ENCODE peak calls at places on chromosomes 5 and 9, in five cellular contexts. H is thyroid gland, K is tibial nerve, J is testis, I is uterus. D is an unnamed sample.

GRCh38 chr9:74609671-74610416 is 112.7 kb downstream of the RORB start:
- DNase-seq in K (no peak), J (no peak), I (no peak), H (no peak), D (no peak)

GRCh38 chr5:107809201-107810034 is 138.7 kb upstream of the EFNA5 start:
- DNase-seq in J (no peak), I (no peak), H (no peak), K (no peak), D (no peak)

GRCh38 chr5:65041296-65042158 is 272.8 kb downstream of the CWC27 start:
- DNase-seq in H (no peak), K (no peak), J (no peak), I (no peak), D (no peak)

GRCh38 chr5:112142769-112143270 is 276.3 kb downstream of the EPB41L4A start:
- DNase-seq in I (no peak), H (peak), J (no peak), K (no peak), D (no peak)

GRCh38 chr5:121497176-121497575 is 354.5 kb upstream of the FTMT start:
- DNase-seq in H (no peak), J (no peak), K (no peak), I (no peak), D (no peak)

GRCh38 chr5:132591140-132591539 is 34.4 kb downstream of the RAD50 start:
- DNase-seq in H (no peak), K (no peak), I (no peak), J (no peak), D (peak)

GRCh38 chr5:3099954-3100353 is 348.5 kb upstream of the IRX2 start:
- DNase-seq in I (no peak), K (no peak), J (no peak), H (no peak), D (no peak)

GRCh38 chr9:124262596-124263045 is 4.9 kb downstream of the NEK6 start:
- DNase-seq in H (no peak), I (no peak), K (no peak), J (no peak), D (no peak)

GRCh38 chr5:109668668-109669422 is 20.9 kb upstream of the MAN2A1 start:
- DNase-seq in H (no peak), J (no peak), I (no peak), K (no peak), D (no peak)

GRCh38 chr5:36877667-36878420 is 1.3 kb downstream of the NIPBL start:
- DNase-seq in J (peak), H (no peak), K (no peak), I (no peak), D (peak)

GRCh38 chr5:131209506-131210191 is 38.9 kb downstream of the LYRM7 start:
- DNase-seq in I (no peak), H (peak), J (no peak), K (no peak), D (no peak)

GRCh38 chr5:122775713-122776084 is 819 bp downstream of the SNX2 start:
- DNase-seq in K (no peak), H (no peak), I (no peak), J (no peak), D (peak)

GRCh38 chr9:87883990-87884389 is 1.3 kb downstream of the SPATA31E1 start:
- DNase-seq in I (no peak), H (no peak), J (no peak), K (no peak), D (no peak)

GRCh38 chr9:136090768-136091581 is 4.1 kb downstream of the NACC2 start:
- DNase-seq in I (peak), H (no peak), K (no peak), J (peak), D (no peak)

GRCh38 chr5:54187694-54188093 is 122.7 kb downstream of the ARL15 start:
- DNase-seq in K (no peak), J (no peak), I (no peak), H (no peak), D (no peak)

GRCh38 chr5:98557921-98558320 is 215.5 kb upstream of the RGMB start:
- DNase-seq in I (no peak), K (no peak), J (no peak), H (no peak), D (no peak)

GRCh38 chr5:1068895-1069719 is 42.8 kb downstream of the SLC12A7 start:
- DNase-seq in J (no peak), K (no peak), H (no peak), I (no peak), D (no peak)

GRCh38 chr5:26894719-26895263 is 143.6 kb downstream of the CDH9 start:
- DNase-seq in H (no peak), J (no peak), K (no peak), I (no peak), D (no peak)

GRCh38 chr5:160173-160510 is 31.2 kb upstream of the LRRC14B start:
- DNase-seq in H (no peak), K (no peak), I (no peak), J (peak), D (no peak)

GRCh38 chr5:75037106-75037505 is 15.3 kb downstream of the GCNT4 start:
- DNase-seq in J (no peak), I (no peak), K (no peak), H (peak), D (no peak)

GRCh38 chr9:110844121-110844520 is 175.5 kb downstream of the MUSK start:
- DNase-seq in K (no peak), J (no peak), I (no peak), H (no peak), D (no peak)

GRCh38 chr5:16937023-16937379 is 913 bp upstream of the MYO10 start:
- DNase-seq in H (peak), J (no peak), K (no peak), I (no peak), D (no peak)

GRCh38 chr9:121717141-121717749 is 65.8 kb downstream of the DAB2IP start:
- DNase-seq in I (no peak), J (no peak), H (no peak), K (no peak), D (no peak)

GRCh38 chr5:157106668-157107461 is 2.0 kb downstream of the HAVCR2 start:
- DNase-seq in J (peak), I (no peak), H (peak), K (no peak), D (no peak)

GRCh38 chr5:171386006-171386671 is 1.5 kb upstream of the NPM1 start:
- DNase-seq in K (no peak), H (no peak), I (peak), J (no peak), D (no peak)

GRCh38 chr9:135358161-135358940 is 121.2 kb upstream of the PPP1R26 start:
- DNase-seq in K (no peak), J (no peak), H (no peak), I (no peak), D (no peak)

GRCh38 chr5:82364497-82364896 is 86.3 kb upstream of the RPS23 start:
- DNase-seq in H (no peak), K (no peak), J (peak), I (no peak), D (no peak)

GRCh38 chr9:4796988-4797956 is 4.5 kb downstream of the RCL1 start:
- DNase-seq in H (peak), J (peak), I (no peak), K (no peak), D (peak)

GRCh38 chr9:122265265-122265900 is 701 bp downstream of the MRRF start:
- DNase-seq in K (no peak), I (no peak), H (no peak), J (no peak), D (no peak)

GRCh38 chr5:98964621-98965020 is 35.8 kb upstream of the CHD1 start:
- DNase-seq in I (no peak), K (no peak), H (no peak), J (no peak), D (no peak)

GRCh38 chr9:98383758-98384157 is 128.3 kb upstream of the TBC1D2 start:
- DNase-seq in H (no peak), I (no peak), K (no peak), J (no peak), D (no peak)

GRCh38 chr5:95723632-95724369 is 7.3 kb upstream of the RHOBTB3 start:
- DNase-seq in J (peak), K (no peak), I (peak), H (no peak), D (peak)
- TF ChIP-seq POLR2A in J (no peak), K (no peak), I (no peak), H (no peak), D (no peak)

GRCh38 chr5:88826959-88827585 is 55.9 kb downstream of the MEF2C start:
- DNase-seq in K (no peak), J (peak), I (no peak), H (no peak), D (peak)
- TF ChIP-seq POLR2A in K (peak), J (no peak), I (no peak), H (no peak), D (no peak)

GRCh38 chr5:9924614-9925013 is 294.5 kb upstream of the TAS2R1 start:
- DNase-seq in H (no peak), K (no peak), J (no peak), I (no peak), D (no peak)
- TF ChIP-seq POLR2A in H (no peak), K (no peak), J (no peak), I (no peak), D (no peak)

GRCh38 chr9:33264473-33265177 is at the start of the genes BAG1 and CHMP5:
- DNase-seq in H (peak), K (peak), J (peak), I (peak), D (peak)
- TF ChIP-seq POLR2A in H (peak), K (peak), J (no peak), I (peak), D (peak)

GRCh38 chr5:177444106-177445051 is 2.2 kb upstream of the PRR7 start:
- DNase-seq in J (no peak), H (no peak), I (no peak), K (no peak), D (no peak)
- TF ChIP-seq POLR2A in J (no peak), H (no peak), I (no peak), K (no peak), D (peak)

GRCh38 chr5:151347364-151347763 is at the start of gene SLC36A2:
- DNase-seq in H (no peak), I (no peak), K (no peak), J (no peak), D (no peak)
- TF ChIP-seq POLR2A in H (no peak), I (no peak), K (no peak), J (no peak), D (no peak)

GRCh38 chr9:96020822-96021615 is 145.5 kb downstream of the ERCC6L2 start:
- DNase-seq in H (peak), K (no peak), J (peak), I (no peak), D (peak)
- TF ChIP-seq POLR2A in H (no peak), K (peak), J (no peak), I (peak), D (no peak)

DNA sequence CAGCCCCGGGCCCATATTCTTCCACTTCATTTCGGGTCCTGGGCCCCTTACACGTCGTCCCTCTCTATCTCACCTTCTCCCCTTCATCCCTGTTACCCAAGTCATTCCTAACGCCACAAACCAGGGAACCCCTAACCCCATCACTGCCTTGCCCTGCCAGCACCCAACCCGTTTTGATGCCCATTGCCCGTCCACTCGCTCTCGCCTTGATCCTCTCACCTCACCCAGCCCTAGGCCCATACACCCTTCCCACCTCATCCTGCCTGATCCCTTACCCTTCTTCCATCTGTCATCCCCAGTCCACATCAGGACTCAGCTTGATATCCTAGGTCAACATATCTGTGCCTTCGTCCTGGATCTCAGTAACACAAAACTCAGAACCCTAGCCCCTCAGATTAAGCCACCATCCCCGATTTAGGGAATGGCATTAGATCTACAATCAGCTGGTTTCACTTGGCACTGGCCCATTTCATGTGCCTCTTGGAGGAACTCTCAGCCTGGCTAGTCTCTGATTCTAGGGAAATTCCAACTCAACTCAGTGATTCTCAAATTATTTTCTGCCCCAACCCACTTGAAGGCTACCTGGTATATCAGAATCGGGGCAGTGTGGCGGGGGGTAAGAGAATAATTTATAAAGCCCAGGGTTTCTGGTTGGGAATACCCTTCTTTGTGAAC is 499 bp downstream of the CHMP5 start:
- DNase-seq in K (no peak), I (no peak), H (peak), J (no peak), D (no peak)
- TF ChIP-seq POLR2A in K (no peak), I (no peak), H (no peak), J (no peak), D (no peak)

DNA sequence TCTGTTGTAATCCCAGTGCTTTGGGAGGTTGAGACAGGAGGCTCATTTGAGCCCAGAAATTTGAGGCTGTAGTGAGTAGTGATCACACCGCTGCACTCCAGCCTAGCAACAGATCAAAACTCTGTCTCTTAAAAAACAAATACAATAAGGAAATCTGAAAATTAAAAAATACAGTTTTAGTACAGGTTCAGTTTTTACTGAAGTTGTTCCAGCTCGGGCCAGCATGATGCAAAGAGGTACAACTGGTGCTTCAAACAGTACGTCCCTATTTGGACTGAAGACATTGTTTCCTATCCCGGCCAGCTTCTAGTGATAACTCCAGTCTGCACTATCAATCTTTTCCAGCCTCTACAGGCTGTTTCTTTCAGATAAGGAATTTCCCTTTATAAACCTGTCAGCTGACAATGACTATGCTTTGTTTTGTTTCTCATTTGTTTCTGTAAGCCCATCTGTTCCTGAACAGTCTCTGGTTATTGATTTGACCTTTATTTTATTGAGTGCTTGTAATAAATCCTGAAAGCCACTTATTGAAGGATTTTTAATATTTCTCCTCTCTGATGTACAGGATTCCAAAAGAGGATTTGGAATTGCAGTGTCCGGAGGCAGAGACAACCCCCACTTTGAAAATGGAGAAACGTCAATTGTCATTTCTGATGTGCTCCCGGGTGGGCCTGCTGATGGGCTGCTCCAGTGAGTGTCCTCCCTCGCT is 41.9 kb downstream of the TJP2 start:
- DNase-seq in I (no peak), K (no peak), J (peak), H (no peak), D (peak)
- TF ChIP-seq POLR2A in I (no peak), K (no peak), J (no peak), H (no peak), D (peak)